ENCODE peak calls at places on chromosomes 12 and 14, in ten cellular contexts. F is caudate nucleus; D is choroid plexus epithelial cell; Q is HEK293T; P is AG08395; I is stimulated activated CD8-positive, alpha-beta memory T cell treated with anti-CD3 and anti-CD28 coated beads, Interleukin-7, amount 100 ng/mL, for 24 hours; J is Caki2; C is CD4-positive, alpha-beta T cell; H is GM12892; X is fibroblast of the conjunctiva. K is an unnamed sample.

GRCh38 chr12:106288510-106289195 is 13.9 kb upstream of the TCP11L2 start:
- DNase-seq in F (no peak), C (no peak), P (peak; percentile 82), X (peak; percentile 91), I (no peak), D (peak; percentile 94), H (no peak), Q (no peak), J (peak; percentile 46), K (no peak)

GRCh38 chr14:33068626-33069025 is 129.9 kb downstream of the NPAS3 start:
- DNase-seq in P (no peak), I (no peak), J (peak; percentile 1), H (no peak), C (no peak), X (no peak), D (no peak), F (no peak), Q (no peak), K (no peak)

GRCh38 chr12:57715786-57716185 is 21.9 kb downstream of the OS9 start:
- DNase-seq in X (no peak), I (no peak), P (no peak), H (no peak), F (no peak), D (no peak), C (no peak), Q (no peak), J (no peak), K (no peak)

GRCh38 chr14:66078031-66078430 is 408.1 kb upstream of the CCDC196 start:
- DNase-seq in F (no peak), I (no peak), H (no peak), P (no peak), J (no peak), D (peak; percentile 4), Q (no peak), X (no peak), C (no peak), K (no peak)

GRCh38 chr12:51403744-51404143 is 12.5 kb upstream of the GALNT6 start:
- DNase-seq in I (no peak), H (no peak), Q (no peak), P (no peak), J (no peak), F (no peak), C (no peak), D (no peak), X (no peak), K (peak; percentile 37)

GRCh38 chr12:101962486-101962885 is 85.1 kb downstream of the DRAM1 start:
- DNase-seq in Q (no peak), D (no peak), F (no peak), X (no peak), J (no peak), I (no peak), C (no peak), P (no peak), H (no peak), K (no peak)

GRCh38 chr12:52884526-52885293 is 20.2 kb downstream of the KRT8 start:
- DNase-seq in C (peak; percentile 79), H (peak; percentile 68), D (peak; percentile 60), X (no peak), F (no peak), Q (peak; percentile 81), P (peak; percentile 83), I (peak; percentile 75), J (peak; percentile 89), K (no peak)

GRCh38 chr14:68473050-68473449 is 319.8 kb downstream of the ZFP36L1 start:
- DNase-seq in D (no peak), H (no peak), I (no peak), C (no peak), J (peak; percentile 49), X (no peak), Q (no peak), F (no peak), P (no peak), K (no peak)

GRCh38 chr14:93263416-93263815 is 56.4 kb downstream of the UBR7 start:
- DNase-seq in D (peak; percentile 21), J (no peak), H (no peak), F (no peak), I (no peak), X (no peak), C (no peak), P (no peak), Q (no peak), K (no peak)

GRCh38 chr14:63375772-63376171 is 57.0 kb upstream of the GPHB5 start:
- DNase-seq in P (no peak), I (no peak), D (peak; percentile 48), F (no peak), H (no peak), J (peak; percentile 4), Q (no peak), X (no peak), C (no peak), K (no peak)

GRCh38 chr12:79058342-79058741 is 193.8 kb downstream of the SYT1 start:
- DNase-seq in C (no peak), H (no peak), F (no peak), J (peak; percentile 88), Q (no peak), D (peak; percentile 83), X (no peak), P (no peak), I (no peak), K (no peak)

GRCh38 chr12:25994252-25994651 is 35.8 kb downstream of the RASSF8 start:
- DNase-seq in Q (no peak), F (no peak), D (peak; percentile 61), J (no peak), X (peak; percentile 88), C (no peak), I (no peak), H (no peak), P (peak; percentile 78), K (no peak)

GRCh38 chr12:98464155-98464554 is 51.2 kb upstream of the TMPO start:
- DNase-seq in Q (no peak), D (peak; percentile 77), X (no peak), C (no peak), I (no peak), J (no peak), H (no peak), F (no peak), P (no peak), K (no peak)

GRCh38 chr12:100384549-100384916 is 27.7 kb downstream of the SLC17A8 start:
- DNase-seq in D (no peak), I (no peak), H (no peak), P (no peak), J (no peak), C (no peak), Q (no peak), X (no peak), F (no peak), K (no peak)